ENCODE peak calls at places on chromosomes 4 and X, in four cellular contexts. V, O, B and Y are unnamed samples.

GRCh38 chr4:159446266-159446976 is 343.5 kb downstream of the RAPGEF2 start:
- DNase-seq in V (peak; percentile 53), O (peak; percentile 84), B (peak; percentile 80), Y (peak; percentile 42)

GRCh38 chrX:152635941-152636340 is 1.8 kb upstream of the GABRQ start:
- DNase-seq in V (peak; percentile 47), B (peak; percentile 65), O (peak; percentile 50), Y (no peak)

GRCh38 chr4:7701866-7702649 is 237.6 kb downstream of the AFAP1 start:
- DNase-seq in V (no peak), B (no peak), O (no peak), Y (no peak)

GRCh38 chr4:87038837-87039715 is 104.3 kb downstream of the AFF1 start:
- DNase-seq in B (peak; percentile 91), O (peak; percentile 91), V (peak; percentile 80), Y (no peak)

GRCh38 chrX:136146614-136147319 is 566 bp upstream of the FHL1 start:
- DNase-seq in B (no peak), V (no peak), O (no peak), Y (no peak)

GRCh38 chr4:177485528-177485927 is 43.3 kb upstream of the AGA start:
- DNase-seq in O (peak; percentile 98), B (peak; percentile 89), V (no peak), Y (no peak)

GRCh38 chrX:55636109-55636508 is 12.9 kb downstream of the FOXR2 start:
- DNase-seq in O (no peak), B (no peak), V (no peak), Y (no peak)

GRCh38 chr4:108036252-108036651 is 46.6 kb downstream of the HADH start:
- DNase-seq in B (no peak), O (no peak), V (no peak), Y (no peak)

GRCh38 chr4:88616275-88616996 is 24.2 kb downstream of the HERC3 start:
- DNase-seq in B (peak; percentile 82), V (no peak), O (peak; percentile 77), Y (no peak)

GRCh38 chr4:37666625-37667071 is 19.5 kb downstream of the RELL1 start:
- DNase-seq in B (peak; percentile 86), V (no peak), O (peak; percentile 95), Y (no peak)

GRCh38 chr4:19380600-19380999 is 871.1 kb upstream of the SLIT2 start:
- DNase-seq in O (peak; percentile 56), V (no peak), B (peak; percentile 50), Y (no peak)

GRCh38 chrX:12360991-12361598 is 222.8 kb downstream of the FRMPD4 start:
- DNase-seq in B (peak; percentile 15), O (peak; percentile 49), V (no peak), Y (no peak)

GRCh38 chr4:128660361-128660964 is 149.0 kb upstream of the JADE1 start:
- DNase-seq in B (peak; percentile 43), O (peak; percentile 74), V (no peak), Y (no peak)

GRCh38 chr4:183099537-183100297 is 660 bp downstream of the WWC2 start:
- DNase-seq in O (no peak), B (no peak), V (peak; percentile 46), Y (no peak)

GRCh38 chrX:31546130-31546529 is 474.3 kb upstream of the FTHL17 start:
- DNase-seq in V (no peak), O (peak; percentile 76), B (peak; percentile 79), Y (no peak)

GRCh38 chr4:126086041-126086440 is 771.3 kb downstream of the FAT4 start:
- DNase-seq in V (no peak), B (no peak), O (no peak), Y (no peak)

GRCh38 chr4:8396762-8397406 is 43.6 kb downstream of the ACOX3 start:
- DNase-seq in B (no peak), O (no peak), V (no peak), Y (no peak)

GRCh38 chrX:129695535-129695934 is 40.8 kb upstream of the APLN start:
- DNase-seq in O (no peak), V (no peak), B (no peak), Y (no peak)

GRCh38 chrX:137405449-137406140 is 160.3 kb upstream of the ZIC3 start:
- DNase-seq in V (no peak), B (no peak), O (no peak), Y (no peak)

GRCh38 chrX:23883737-23884354 is 23.9 kb downstream of the APOO start:
- DNase-seq in O (peak; percentile 85), B (peak; percentile 84), V (no peak), Y (no peak)

GRCh38 chr4:115780268-115780667 is 666.8 kb upstream of the NDST4 start:
- DNase-seq in B (no peak), V (no peak), O (no peak), Y (no peak)

GRCh38 chr4:24419147-24420034 is 165.0 kb downstream of the DHX15 start:
- DNase-seq in O (peak; percentile 69), V (peak; percentile 81), B (peak; percentile 73), Y (peak; percentile 66)

GRCh38 chr4:114180481-114180880 is 201.0 kb upstream of the ARSJ start:
- DNase-seq in B (peak; percentile 91), O (peak; percentile 85), V (peak; percentile 32), Y (peak; percentile 39)

GRCh38 chr4:188175288-188175687 is 36.0 kb downstream of the TRIML1 start:
- DNase-seq in B (no peak), V (no peak), O (peak; percentile 28), Y (no peak)

GRCh38 chr4:35912174-35912573 is 332.1 kb downstream of the ARAP2 start:
- DNase-seq in V (no peak), B (no peak), O (no peak), Y (no peak)

GRCh38 chr4:7295201-7295916 is 103.0 kb downstream of the SORCS2 start:
- DNase-seq in B (no peak), V (no peak), O (no peak), Y (no peak)

DNA sequence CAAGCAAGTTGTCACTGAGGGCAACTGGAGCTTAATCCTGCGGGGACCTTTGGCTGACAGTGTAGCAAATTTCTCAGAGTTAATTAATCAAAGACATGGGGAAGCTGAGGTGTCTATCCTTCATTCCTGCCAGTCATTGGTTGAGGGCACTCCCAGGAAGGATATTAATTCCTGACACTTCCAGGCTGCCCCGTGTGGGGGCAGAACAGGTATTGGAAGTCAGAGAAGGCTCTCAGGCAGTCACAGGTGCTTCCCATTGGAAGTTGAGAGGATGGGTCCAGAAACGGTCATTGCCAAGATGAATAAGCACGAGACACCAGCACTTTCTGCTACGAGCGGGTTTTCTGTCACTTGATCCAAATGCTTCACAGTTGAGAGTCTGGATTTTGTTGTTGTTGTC is 29.1 kb upstream of the CD38 start:
- DNase-seq in O (no peak), B (no peak), V (no peak), Y (no peak)
- H3K4me3 ChIP-seq in O (no peak overlapping the region), B (no peak overlapping the region), V (no peak overlapping the region), Y (no peak overlapping the region)

DNA sequence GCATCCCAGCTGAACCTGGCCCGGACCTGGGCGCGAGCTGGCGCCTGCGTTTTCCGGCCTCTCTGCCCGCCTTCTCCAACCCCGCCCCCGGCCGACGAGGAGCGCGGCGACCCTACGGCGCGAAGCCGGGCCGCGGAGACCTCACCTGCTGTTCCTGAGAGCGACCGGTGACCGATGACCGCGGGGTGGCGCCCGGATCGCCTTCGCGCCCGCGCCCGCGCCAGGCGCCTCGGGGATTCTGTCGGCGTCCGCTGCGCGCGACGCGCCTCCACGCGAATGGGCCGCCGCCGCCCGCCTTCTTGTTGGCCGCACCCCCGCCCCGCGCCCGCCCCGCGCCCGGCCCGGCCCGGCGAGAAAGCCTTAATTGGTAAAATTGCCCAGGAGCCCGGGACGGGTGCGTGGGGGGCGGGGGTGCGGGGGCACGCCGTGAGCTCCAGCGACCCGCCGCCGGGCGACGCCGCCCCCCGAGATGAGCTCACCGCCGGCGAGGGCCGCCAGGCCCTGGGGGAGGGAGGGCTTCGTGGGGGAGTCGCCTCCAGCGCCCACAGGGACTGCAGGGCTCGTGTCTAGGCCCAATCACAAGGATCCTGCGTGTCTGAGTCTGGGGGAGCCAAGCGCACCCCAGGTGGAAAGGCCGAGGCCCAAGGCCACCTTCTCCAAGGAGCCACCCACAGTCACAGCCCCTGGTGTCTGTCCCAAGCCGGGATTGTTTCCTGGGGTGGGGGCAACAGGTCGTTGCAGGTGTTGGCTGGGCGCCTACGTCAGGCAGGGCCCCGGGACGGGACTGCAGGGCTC is at the start of gene FLNA:
- DNase-seq in V (no peak), B (no peak), O (no peak), Y (no peak)
- H3K4me3 ChIP-seq in V (peak within 1 kb of the TSS; percentile 71), B (peak within 1 kb of the TSS; percentile 55), O (peak within 1 kb of the TSS; percentile 90), Y (peak within 1 kb of the TSS; percentile 34)

GRCh38 chr4:106603471-106603870 is 234.9 kb upstream of the GIMD1 start:
- DNase-seq in B (no peak), O (no peak), V (no peak), Y (no peak)
- H3K4me3 ChIP-seq in B (no peak overlapping the region), O (no peak overlapping the region), V (peak overlapping the region; percentile 41), Y (no peak overlapping the region)

GRCh38 chr4:65670331-65671031 is at the start of gene EPHA5:
- DNase-seq in B (peak; percentile 96), O (peak; percentile 41), V (peak; percentile 70), Y (peak; percentile 65)
- H3K4me3 ChIP-seq in B (peak within 1 kb of the TSS; percentile 73), O (peak within 1 kb of the TSS; percentile 29), V (peak within 1 kb of the TSS; percentile 75), Y (peak within 1 kb of the TSS; percentile 51)

GRCh38 chrX:154459843-154460242 is 1.8 kb downstream of the PLXNA3 start:
- DNase-seq in O (no peak), V (no peak), B (no peak), Y (no peak)
- H3K4me3 ChIP-seq in O (peak overlapping the region; percentile 74), V (no peak overlapping the region), B (peak overlapping the region; percentile 65), Y (no peak overlapping the region)

GRCh38 chrX:19373034-19373891 is 29.5 kb downstream of the PDHA1 start:
- DNase-seq in O (no peak), B (no peak), V (no peak), Y (no peak)

GRCh38 chrX:19375546-19375945 is 31.8 kb downstream of the PDHA1 start:
- DNase-seq in V (no peak), O (no peak), B (no peak), Y (no peak)

GRCh38 chrX:19377799-19378198 is 34.1 kb downstream of the PDHA1 start:
- DNase-seq in V (no peak), O (no peak), B (no peak), Y (no peak)

DNA sequence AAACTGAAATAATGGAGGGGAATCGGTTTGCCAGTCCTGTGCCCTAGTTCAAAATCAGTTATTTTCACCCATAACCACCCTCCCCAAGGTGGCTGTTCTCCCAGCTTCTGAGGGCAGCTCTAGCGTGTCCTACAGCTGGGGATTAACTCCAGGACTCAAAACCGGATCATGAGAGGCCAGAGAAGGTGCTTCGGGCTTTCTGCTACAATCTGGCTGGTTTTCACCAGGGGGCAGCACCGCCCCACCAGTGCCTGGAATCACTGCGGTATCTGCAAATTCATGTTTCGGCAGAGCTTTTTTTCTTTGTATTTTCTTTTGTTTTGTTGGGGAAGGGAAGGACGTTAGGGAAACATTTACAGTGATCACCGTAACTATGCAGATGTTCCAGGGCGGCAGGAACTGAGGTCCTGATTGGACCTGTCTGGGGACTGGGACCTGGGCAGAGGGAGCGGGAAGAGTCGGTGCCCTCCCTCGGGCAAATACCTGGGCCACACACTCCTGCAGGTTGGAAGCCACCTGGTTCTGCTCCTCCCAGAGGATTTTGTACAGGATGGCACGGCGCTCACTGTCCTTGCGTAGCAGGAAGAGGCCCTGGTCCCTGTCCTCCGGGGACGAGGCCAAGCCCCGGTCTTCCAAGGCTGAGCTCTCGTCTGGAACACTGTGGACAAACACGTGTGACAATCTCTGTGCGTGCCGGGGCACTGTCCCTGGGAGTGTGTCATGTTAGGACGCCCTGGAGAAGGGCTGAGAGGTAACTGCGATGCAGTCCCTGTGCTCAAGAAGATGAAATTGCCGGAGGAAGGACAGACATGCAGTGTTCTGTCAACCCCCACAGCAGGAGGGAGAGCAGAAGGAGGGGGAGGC is 28.7 kb downstream of the PDHA1 start:
- DNase-seq in V (peak; percentile 53), B (peak; percentile 58), O (peak; percentile 59), Y (peak; percentile 74)
- H3K4me3 ChIP-seq in V (peak overlapping the region; percentile 75), B (peak overlapping the region; percentile 37), O (peak overlapping the region; percentile 42), Y (peak overlapping the region; percentile 42)